ENCODE peak calls at places on chromosomes 6 and 20, in five cellular contexts. Y is hepatocyte, O is fibroblast of lung, A is endothelial cell of umbilical vein, R is GM23338. M is an unnamed sample.

GRCh38 chr20:50580016-50580747 is 70.0 kb downstream of the PTPN1 start:
- DNase-seq in Y (peak), O (peak), A (peak), R (peak), M (peak)

GRCh38 chr20:36384022-36384619 is 78.0 kb downstream of the DLGAP4 start:
- DNase-seq in Y (peak), O (peak), A (peak), R (peak), M (peak)

GRCh38 chr6:45657243-45657642 is 279.5 kb upstream of the SUPT3H start:
- DNase-seq in Y (no peak), O (peak), A (no peak), R (no peak), M (no peak)

GRCh38 chr6:110534731-110535164 is 58.3 kb upstream of the SLC22A16 start:
- DNase-seq in Y (no peak), O (peak), A (no peak), R (no peak), M (no peak)

GRCh38 chr20:55488593-55488992 is 516.7 kb downstream of the CBLN4 start:
- DNase-seq in Y (peak), O (no peak), A (no peak), R (no peak), M (no peak)

GRCh38 chr6:26121141-26122004 is 34.1 kb downstream of the HFE start:
- DNase-seq in Y (peak), O (peak), A (no peak), R (no peak), M (no peak)

GRCh38 chr6:46684771-46685170 is 2.9 kb upstream of the TDRD6 start:
- DNase-seq in Y (no peak), O (peak), A (no peak), R (no peak), M (no peak)

GRCh38 chr6:44554901-44555300 is 167.4 kb downstream of the CDC5L start:
- DNase-seq in Y (no peak), O (no peak), A (no peak), R (no peak), M (no peak)

GRCh38 chr20:58583141-58583540 is 67.9 kb upstream of the APCDD1L start:
- DNase-seq in Y (no peak), O (peak), A (no peak), R (no peak), M (no peak)

GRCh38 chr20:43389839-43390626 is 67.7 kb upstream of the SRSF6 start:
- DNase-seq in Y (no peak), O (no peak), A (no peak), R (no peak), M (peak)

GRCh38 chr6:141041596-141042087 is 1091.1 kb upstream of the GJE1 start:
- DNase-seq in Y (no peak), O (no peak), A (no peak), R (no peak), M (no peak)

GRCh38 chr6:14068133-14068532 is 49.4 kb upstream of the CD83 start:
- DNase-seq in Y (no peak), O (peak), A (peak), R (no peak), M (no peak)

GRCh38 chr6:87851674-87852260 is 149.7 kb upstream of the AKIRIN2 start:
- DNase-seq in Y (no peak), O (no peak), A (no peak), R (no peak), M (no peak)

DNA sequence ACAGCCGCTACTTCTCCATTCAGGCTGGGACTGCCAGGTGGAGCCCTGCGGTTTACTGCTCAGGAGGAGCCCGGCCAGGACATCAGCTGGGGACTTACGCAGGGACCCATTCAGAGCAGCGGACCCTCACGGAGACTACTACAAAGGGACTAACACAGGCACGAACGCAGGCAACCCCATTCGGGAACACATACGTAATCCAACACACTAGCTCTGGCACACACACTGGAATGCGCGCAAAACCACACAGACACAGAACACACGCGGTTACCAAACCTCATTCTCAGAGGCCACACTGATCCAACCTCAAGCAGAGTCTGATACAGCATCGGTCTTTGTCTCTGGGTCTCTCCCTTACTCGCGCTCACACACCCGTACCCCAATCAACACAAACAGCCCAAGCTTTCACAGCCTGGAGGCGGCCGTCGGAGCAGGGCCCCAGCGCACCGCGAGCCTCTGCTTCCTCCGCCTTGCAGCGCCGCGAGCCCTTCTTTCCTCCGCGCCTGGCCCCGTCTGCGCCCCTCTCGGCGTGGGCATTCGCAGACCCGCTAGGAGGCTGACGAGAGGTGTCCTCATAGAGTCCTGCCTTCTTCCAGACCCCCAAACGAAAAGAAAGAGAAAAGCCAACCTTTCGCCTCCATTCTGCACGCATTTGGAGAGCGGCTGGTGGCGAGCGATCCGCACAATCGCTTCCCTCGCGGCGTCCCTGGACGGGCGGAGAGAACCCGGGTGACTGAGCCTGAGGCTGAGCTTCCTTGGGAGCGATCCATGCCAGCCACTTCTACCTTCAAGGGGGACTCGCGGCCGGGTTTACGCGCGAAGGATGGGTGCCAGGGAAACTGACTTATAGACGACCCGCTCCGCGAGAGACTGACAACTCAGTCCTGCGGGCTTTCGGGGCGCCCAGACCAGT is 961 bp upstream of the SLC32A1 start:
- DNase-seq in Y (no peak), O (peak), A (no peak), R (peak), M (no peak)
- TF ChIP-seq EZH2 in Y (peak), O (peak), A (peak), R (peak), M (peak)

GRCh38 chr20:32625996-32626395 is 40.9 kb upstream of the NOL4L start:
- DNase-seq in Y (no peak), O (no peak), A (no peak), R (no peak), M (no peak)

GRCh38 chr20:32624687-32625345 is 39.7 kb upstream of the NOL4L start:
- DNase-seq in Y (no peak), O (no peak), A (no peak), R (no peak), M (no peak)

GRCh38 chr20:32622585-32623468 is 37.7 kb upstream of the NOL4L start:
- DNase-seq in Y (no peak), O (no peak), A (no peak), R (no peak), M (no peak)

GRCh38 chr20:32621914-32622584 is 36.9 kb upstream of the NOL4L start:
- DNase-seq in Y (no peak), O (no peak), A (no peak), R (no peak), M (no peak)

DNA sequence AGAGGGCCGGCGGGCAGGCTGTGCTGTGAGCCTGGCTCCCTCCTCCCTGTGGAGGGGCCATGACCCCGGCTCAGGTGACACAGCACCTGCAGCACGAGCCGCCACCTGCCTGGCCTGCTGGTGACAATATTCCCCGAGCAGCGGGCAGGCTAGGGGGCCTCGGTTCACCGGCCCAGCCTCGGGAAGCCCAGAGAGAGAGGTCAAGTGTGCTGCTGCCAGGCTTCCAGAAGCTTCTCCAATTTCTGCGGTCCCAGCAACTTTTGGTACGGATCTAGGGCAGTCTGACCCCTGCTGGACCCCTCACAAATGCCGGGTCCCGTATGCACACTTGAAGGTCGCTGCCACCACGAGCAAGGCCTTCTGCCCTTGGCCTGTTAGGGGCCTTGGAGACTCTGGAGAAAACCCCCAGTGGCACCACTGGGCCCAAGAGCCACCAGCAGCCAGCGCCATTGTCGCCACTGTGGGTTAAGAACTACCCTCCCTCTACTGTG is 38.6 kb upstream of the NOL4L start:
- DNase-seq in Y (no peak), O (no peak), A (no peak), R (peak), M (no peak)
- TF ChIP-seq CTCF in Y (no peak), O (no peak), A (no peak), R (peak), M (no peak)

DNA sequence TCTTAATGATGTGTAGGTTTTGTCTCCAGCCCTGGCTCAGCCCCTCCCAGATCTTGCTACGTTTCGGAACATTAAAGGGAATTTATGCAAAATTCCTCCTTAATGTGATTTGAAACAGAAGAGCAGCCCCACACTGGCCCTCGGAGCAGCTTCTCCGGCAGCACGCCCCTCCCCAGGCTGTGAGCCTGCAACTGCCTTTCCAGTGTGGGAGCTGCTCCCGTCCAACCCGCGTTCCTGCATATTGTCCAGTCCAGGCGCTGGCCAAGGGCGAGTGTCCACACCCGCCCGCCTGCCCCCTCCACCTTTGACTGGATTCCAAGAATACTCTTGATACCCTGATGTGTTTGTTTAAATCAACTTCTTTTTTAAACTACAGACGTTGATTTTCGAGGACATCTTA is 257.2 kb downstream of the TAF4 start:
- DNase-seq in Y (no peak), O (no peak), A (no peak), R (no peak), M (peak)
- TF ChIP-seq EZH2 in Y (no peak), O (no peak), A (no peak), R (no peak), M (no peak)

GRCh38 chr20:46286380-46286779 is 21.9 kb downstream of the CDH22 start:
- DNase-seq in Y (no peak), O (no peak), A (no peak), R (no peak), M (no peak)

GRCh38 chr20:46285072-46285471 is 23.2 kb downstream of the CDH22 start:
- DNase-seq in Y (no peak), O (no peak), A (no peak), R (no peak), M (no peak)

GRCh38 chr20:46284028-46284427 is 24.3 kb downstream of the CDH22 start:
- DNase-seq in Y (no peak), O (no peak), A (no peak), R (no peak), M (no peak)

GRCh38 chr20:46286977-46287376 is 21.3 kb downstream of the CDH22 start:
- DNase-seq in Y (no peak), O (no peak), A (no peak), R (no peak), M (no peak)

GRCh38 chr20:46285740-46286139 is 22.6 kb downstream of the CDH22 start:
- DNase-seq in Y (no peak), O (no peak), A (no peak), R (no peak), M (no peak)
- TF ChIP-seq CTCF in Y (no peak), O (no peak), A (no peak), R (no peak), M (no peak)

DNA sequence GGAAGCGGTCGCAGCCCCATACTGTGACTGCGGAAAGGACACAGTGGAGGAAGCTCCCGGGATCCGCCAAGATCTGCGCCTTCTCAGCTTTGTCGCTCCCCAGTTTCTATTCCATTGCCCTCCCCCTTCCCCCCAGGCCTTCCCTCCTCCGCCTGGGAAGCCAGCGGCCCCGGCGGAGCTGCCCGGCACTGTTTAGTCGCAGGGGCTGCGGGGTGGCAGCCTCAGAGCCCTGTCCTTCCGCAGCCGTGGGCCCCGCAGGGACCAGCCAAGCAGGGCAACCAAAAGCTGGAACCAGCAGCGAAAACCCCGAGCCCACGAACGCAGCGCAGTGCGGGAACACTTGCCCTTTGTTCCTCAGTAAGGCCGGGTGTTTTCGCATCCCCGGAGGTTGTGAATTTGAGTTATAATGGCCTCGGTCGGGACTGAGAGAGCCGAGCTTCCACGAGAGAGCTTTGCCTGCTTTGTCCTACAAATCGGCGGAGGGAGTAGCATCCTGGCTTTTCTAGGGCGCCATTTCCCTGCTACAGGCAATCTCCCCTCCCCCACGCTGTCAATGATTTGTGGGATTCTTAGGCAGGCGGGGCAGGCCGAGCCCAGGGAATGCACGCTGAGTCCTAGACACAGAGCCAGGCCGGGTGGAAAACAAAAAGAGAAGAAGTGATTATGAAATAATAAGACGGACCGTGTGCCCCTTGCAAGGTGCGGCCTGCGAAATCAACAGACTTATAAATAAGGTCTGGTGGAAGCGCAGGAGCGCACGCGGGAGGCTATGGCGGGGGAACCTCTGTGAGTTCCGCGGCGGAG is 4.0 kb upstream of the TUBB2B start:
- DNase-seq in Y (peak), O (peak), A (peak), R (peak), M (peak)
- TF ChIP-seq EZH2 in Y (no peak), O (peak), A (peak), R (no peak), M (no peak)

DNA sequence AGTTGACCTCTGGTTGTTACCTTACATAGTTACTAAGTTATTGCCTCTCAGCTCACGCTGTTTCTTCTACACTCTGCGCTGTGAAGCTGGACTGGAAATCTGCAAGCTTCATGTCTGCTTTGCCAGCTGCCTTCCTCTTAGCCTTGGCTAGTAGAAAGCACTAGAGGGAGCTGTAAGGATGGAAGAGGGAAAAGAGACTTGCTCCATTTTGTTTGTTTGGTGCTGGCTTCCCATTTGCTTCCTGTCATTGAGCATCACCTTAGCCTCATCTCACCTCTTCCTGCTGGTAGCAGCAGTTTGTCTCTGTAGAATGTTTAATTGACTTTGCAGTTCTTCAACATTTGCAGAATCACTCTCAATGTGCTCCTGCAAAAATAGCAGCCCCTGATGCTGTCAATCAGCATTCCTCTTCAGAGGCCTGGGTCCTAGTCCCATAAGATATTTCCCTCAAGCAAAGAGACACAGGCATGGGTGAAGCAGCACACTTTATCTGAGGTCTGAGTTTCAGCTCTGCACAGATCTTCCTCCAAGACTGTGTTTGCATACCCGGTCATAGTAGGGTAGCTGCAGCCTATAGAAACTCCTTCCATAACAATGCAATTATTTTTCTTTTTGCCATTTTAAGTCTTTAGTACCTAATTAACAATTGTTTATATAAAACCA is 302.2 kb upstream of the EPHA7 start:
- DNase-seq in Y (peak), O (peak), A (peak), R (peak), M (peak)
- TF ChIP-seq CTCF in Y (peak), O (no peak), A (peak), R (peak), M (peak)

GRCh38 chr6:39228992-39229767 is at the start of gene KCNK5:
- DNase-seq in Y (peak), O (peak), A (peak), R (peak), M (peak)
- TF ChIP-seq EZH2 in Y (no peak), O (no peak), A (no peak), R (no peak), M (peak)

GRCh38 chr6:165685302-165685701 is 22.3 kb upstream of the PDE10A start:
- DNase-seq in Y (no peak), O (no peak), A (no peak), R (no peak), M (no peak)

GRCh38 chr6:165692106-165692653 is 29.1 kb upstream of the PDE10A start:
- DNase-seq in Y (no peak), O (no peak), A (no peak), R (no peak), M (no peak)

GRCh38 chr6:165686966-165687365 is 23.9 kb upstream of the PDE10A start:
- DNase-seq in Y (no peak), O (no peak), A (no peak), R (no peak), M (peak)

GRCh38 chr6:165694296-165694695 is 31.3 kb upstream of the PDE10A start:
- DNase-seq in Y (no peak), O (no peak), A (no peak), R (peak), M (no peak)

GRCh38 chr6:165689699-165690098 is 26.7 kb upstream of the PDE10A start:
- DNase-seq in Y (no peak), O (no peak), A (no peak), R (no peak), M (no peak)
- TF ChIP-seq CTCF in Y (no peak), O (no peak), A (no peak), R (no peak), M (no peak)

M was measured in A673.